ENCODE peak calls at places on chromosomes 13 and 19, in five cellular contexts. Y, M, N, U and G are unnamed samples.

GRCh38 chr19:55369651-55370304 is 485 bp downstream of the IL11 start:
- DNase-seq in U (no peak), N (peak), Y (peak), M (peak), G (peak)

GRCh38 chr13:72539925-72540324 is 187.5 kb downstream of the MZT1 start:
- DNase-seq in U (no peak), N (no peak), Y (no peak), M (no peak), G (no peak)

GRCh38 chr13:98648676-98649075 is 71.8 kb upstream of the STK24 start:
- DNase-seq in Y (no peak), M (no peak), N (no peak), U (no peak), G (no peak)

GRCh38 chr13:110396913-110397379 is 89.9 kb downstream of the COL4A2 start:
- DNase-seq in M (no peak), N (peak), Y (peak), U (no peak), G (peak)

GRCh38 chr13:37646531-37646930 is 48.0 kb upstream of the POSTN start:
- DNase-seq in N (peak), U (no peak), M (no peak), Y (no peak), G (no peak)

GRCh38 chr13:40665754-40666057 is 735 bp downstream of the FOXO1 start:
- DNase-seq in Y (no peak), M (no peak), N (peak), U (peak), G (no peak)

GRCh38 chr13:39016087-39016486 is 21.8 kb downstream of the PROSER1 start:
- DNase-seq in U (no peak), Y (no peak), M (no peak), N (no peak), G (no peak)

GRCh38 chr19:54430306-54431254 is 15.3 kb downstream of the TTYH1 start:
- DNase-seq in N (no peak), Y (no peak), M (peak), U (no peak), G (no peak)

GRCh38 chr13:74251778-74252519 is 117.7 kb upstream of the KLF12 start:
- DNase-seq in U (no peak), N (no peak), M (no peak), Y (no peak), G (peak)

GRCh38 chr13:100543872-100544602 is 44.6 kb downstream of the GGACT start:
- DNase-seq in N (no peak), Y (no peak), M (no peak), U (no peak), G (no peak)
- H3K27ac ChIP-seq in N (no peak), Y (no peak), M (peak), U (no peak), G (no peak)

GRCh38 chr13:32211788-32212187 is 103.4 kb downstream of the ZAR1L start:
- DNase-seq in M (no peak), U (no peak), N (peak), Y (peak), G (no peak)
- H2AFZ ChIP-seq in M (no peak), U (no peak), N (no peak), Y (peak), G (no peak)

DNA sequence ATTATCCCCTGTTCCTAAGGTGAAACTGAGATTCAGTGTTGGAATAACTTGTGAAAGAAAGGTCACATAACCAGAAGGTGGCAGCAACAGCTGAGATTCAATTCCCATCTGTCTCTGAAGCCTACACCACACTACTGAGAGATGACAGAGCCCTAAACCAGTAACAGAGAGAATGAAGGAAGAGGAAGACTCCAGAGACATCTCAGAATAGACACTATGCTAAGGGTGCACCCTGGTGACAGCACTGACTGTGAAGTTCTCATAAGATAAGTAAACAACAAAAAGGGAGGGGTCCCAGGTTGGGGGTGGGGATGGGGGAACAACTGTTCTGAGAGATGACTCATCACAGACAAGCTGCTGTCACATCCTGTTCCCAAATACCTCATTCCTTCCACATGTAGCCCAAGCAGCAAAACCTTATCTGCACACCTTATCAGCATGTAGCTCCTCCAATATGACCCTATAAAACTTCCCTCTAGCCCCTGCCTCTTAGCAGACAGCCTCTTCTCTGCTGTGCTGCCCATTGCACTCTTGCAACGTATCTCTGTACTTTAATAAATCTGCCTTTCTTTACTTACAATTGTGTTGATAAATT is 46.5 kb downstream of the UTP14C start:
- DNase-seq in M (no peak), U (no peak), N (peak), Y (peak), G (peak)
- TF ChIP-seq CTCF in M (no peak), U (peak), N (no peak), Y (peak), G (peak)

GRCh38 chr19:29812080-29812880 is 489 bp downstream of the CCNE1 start:
- DNase-seq in M (peak), N (no peak), U (peak), Y (no peak), G (no peak)
- H3K27ac ChIP-seq in M (no peak), N (no peak), U (no peak), Y (no peak), G (no peak)

GRCh38 chr13:89343165-89343564 is 1672.0 kb downstream of the SLITRK5 start:
- DNase-seq in N (no peak), Y (no peak), U (no peak), M (no peak), G (peak)
- H2AFZ ChIP-seq in N (no peak), Y (no peak), U (no peak), M (no peak), G (peak)

GRCh38 chr19:12836529-12836863 is 1.8 kb upstream of the MAST1 start:
- DNase-seq in M (no peak), U (no peak), Y (no peak), N (no peak), G (no peak)

GRCh38 chr19:12837225-12837624 is 1.1 kb upstream of the MAST1 start:
- DNase-seq in M (peak), U (no peak), N (no peak), Y (no peak), G (no peak)

GRCh38 chr19:12840091-12841079 is 2.1 kb downstream of the MAST1 start:
- DNase-seq in N (no peak), M (peak), Y (peak), U (peak), G (peak)

GRCh38 chr19:12838893-12839656 is 760 bp downstream of the MAST1 start:
- DNase-seq in N (no peak), U (no peak), Y (no peak), M (no peak), G (no peak)

DNA sequence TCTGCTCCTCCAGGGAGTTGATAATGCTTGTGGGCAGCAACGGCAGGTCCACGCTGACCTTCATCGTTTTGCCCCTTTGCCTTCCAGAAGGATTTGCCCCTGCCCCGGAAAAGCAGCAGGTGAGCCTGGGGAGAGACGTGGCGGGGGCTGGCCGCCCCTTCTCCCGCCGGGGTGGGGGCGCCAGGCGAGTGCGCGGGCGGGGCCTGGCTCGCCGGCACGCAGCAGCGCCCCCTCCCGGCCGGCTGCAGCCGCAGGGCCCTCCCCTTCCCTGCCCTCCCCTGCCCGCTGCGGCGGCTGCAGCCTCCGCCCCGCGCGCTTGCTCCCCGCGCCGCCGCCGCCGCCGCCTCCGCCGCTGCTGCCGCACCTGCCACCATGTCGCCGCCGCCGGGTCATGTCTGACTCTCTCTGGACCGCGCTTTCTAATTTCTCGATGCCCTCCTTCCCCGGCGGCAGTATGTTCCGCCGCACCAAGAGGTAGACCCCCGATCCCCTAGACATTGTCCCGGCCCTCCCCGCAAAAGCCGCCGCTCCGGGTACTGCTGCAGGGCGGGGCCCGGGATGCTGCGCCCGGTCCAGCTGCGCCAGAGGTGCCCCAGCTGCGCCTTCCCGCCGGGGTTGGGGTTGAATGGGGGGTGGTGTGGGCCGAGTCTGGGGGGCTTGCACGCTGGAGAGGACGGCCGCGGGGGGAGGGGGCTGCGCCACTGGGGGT is at the start of gene MAST1:
- DNase-seq in U (peak), N (no peak), M (peak), Y (no peak), G (no peak)
- TF ChIP-seq CTCF in U (peak), N (no peak), M (peak), Y (peak), G (no peak)

GRCh38 chr19:50495020-50495531 is 15.9 kb downstream of the JOSD2 start:
- DNase-seq in N (no peak), Y (no peak), M (no peak), U (no peak), G (no peak)

GRCh38 chr19:50494186-50495019 is 16.6 kb downstream of the JOSD2 start:
- DNase-seq in Y (no peak), U (no peak), M (no peak), N (no peak), G (no peak)

GRCh38 chr19:50498219-50499056 is 12.6 kb downstream of the JOSD2 start:
- DNase-seq in M (no peak), Y (no peak), N (no peak), U (no peak), G (no peak)

GRCh38 chr19:50496189-50497029 is 14.6 kb downstream of the JOSD2 start:
- DNase-seq in M (peak), U (no peak), N (no peak), Y (no peak), G (no peak)

DNA sequence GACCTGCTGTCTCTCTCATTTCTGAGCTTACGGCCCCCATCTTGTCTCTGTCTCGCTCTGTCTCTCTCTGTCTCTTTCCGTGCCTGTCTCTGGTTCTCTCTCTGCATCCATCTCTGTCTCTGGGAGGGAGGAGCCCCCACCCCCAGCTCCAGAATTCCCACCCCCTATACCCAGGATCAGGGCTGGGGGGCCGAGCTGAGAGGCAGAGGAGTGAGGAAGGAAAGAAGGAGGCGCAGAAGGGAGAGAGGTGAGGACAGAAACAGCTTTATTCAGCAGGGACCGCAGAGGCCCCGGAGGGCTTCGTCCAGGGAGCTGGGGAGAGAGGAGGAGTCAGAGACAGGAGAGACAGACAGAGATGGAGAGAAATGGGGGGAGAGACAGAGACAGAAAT is 14.0 kb downstream of the JOSD2 start:
- DNase-seq in N (no peak), M (no peak), U (no peak), Y (no peak), G (no peak)
- H3K27ac ChIP-seq in N (no peak), M (no peak), U (no peak), Y (no peak), G (no peak)

GRCh38 chr13:20161951-20162300 is 1.1 kb upstream of the GJA3 start:
- DNase-seq in M (no peak), N (no peak), Y (no peak), U (no peak), G (no peak)

GRCh38 chr13:20160346-20161274 is at the start of gene GJA3:
- DNase-seq in Y (peak), M (peak), U (no peak), N (peak), G (peak)

GRCh38 chr13:20161275-20161950 is 561 bp upstream of the GJA3 start:
- DNase-seq in M (peak), N (no peak), U (no peak), Y (no peak), G (peak)

GRCh38 chr13:20168396-20168795 is 7.5 kb upstream of the GJA3 start:
- DNase-seq in M (no peak), Y (no peak), N (no peak), U (no peak), G (peak)

GRCh38 chr13:20165417-20166257 is 4.8 kb upstream of the GJA3 start:
- DNase-seq in N (no peak), U (no peak), Y (peak), M (no peak), G (no peak)
- H2AFZ ChIP-seq in N (no peak), U (no peak), Y (no peak), M (peak), G (no peak)

GRCh38 chr19:18338471-18339001 is 1.9 kb upstream of the PGPEP1 start:
- DNase-seq in Y (no peak), U (no peak), M (no peak), N (no peak), G (no peak)

GRCh38 chr19:18340990-18341868 is 831 bp downstream of the PGPEP1 start:
- DNase-seq in N (peak), U (peak), Y (peak), M (peak), G (no peak)

GRCh38 chr19:18340237-18340989 is at the start of gene PGPEP1:
- DNase-seq in Y (peak), N (peak), M (peak), U (peak), G (no peak)

GRCh38 chr19:18342090-18342632 is 1.8 kb downstream of the PGPEP1 start:
- DNase-seq in M (no peak), N (no peak), U (no peak), Y (no peak), G (no peak)

GRCh38 chr19:18339703-18340102 is 695 bp upstream of the PGPEP1 start:
- DNase-seq in N (no peak), U (peak), M (peak), Y (peak), G (no peak)
- TF ChIP-seq CTCF in N (no peak), U (peak), M (peak), Y (peak), G (peak)